ENCODE peak calls at places on chromosomes 12 and 14, in four cellular contexts. D, W, O and Z are unnamed samples.

GRCh38 chr12:93996321-93996720 is 152.1 kb upstream of the PLXNC1 start:
- DNase-seq in W (no peak), O (no peak), D (no peak), Z (no peak)

GRCh38 chr12:94570161-94570560 is 80.2 kb downstream of the TMCC3 start:
- DNase-seq in W (peak; percentile 59), O (peak; percentile 87), D (no peak), Z (peak; percentile 96)

GRCh38 chr12:47156167-47156736 is 76.5 kb upstream of the AMIGO2 start:
- DNase-seq in W (peak; percentile 14), O (peak; percentile 58), D (no peak), Z (no peak)

GRCh38 chr14:24312736-24313507 is 1.6 kb downstream of the LTB4R start:
- DNase-seq in W (no peak), O (peak; percentile 78), D (no peak), Z (no peak)

GRCh38 chr14:39847191-39847590 is 415.0 kb upstream of the FBXO33 start:
- DNase-seq in O (no peak), W (no peak), D (no peak), Z (no peak)

GRCh38 chr12:47087088-47087688 is 7.4 kb upstream of the AMIGO2 start:
- DNase-seq in W (no peak), O (peak; percentile 69), D (no peak), Z (no peak)

GRCh38 chr12:102939059-102939458 is 18.4 kb upstream of the ASCL1 start:
- DNase-seq in O (no peak), W (no peak), D (no peak), Z (no peak)

GRCh38 chr14:70803321-70804110 is 5.8 kb downstream of the MAP3K9 start:
- DNase-seq in W (no peak), D (no peak), O (no peak), Z (no peak)

GRCh38 chr12:92408072-92408900 is 262.6 kb upstream of the BTG1 start:
- DNase-seq in O (peak; percentile 50), W (peak; percentile 55), D (peak; percentile 77), Z (peak; percentile 39)

GRCh38 chr12:41967668-41968649 is 176.7 kb downstream of the GXYLT1 start:
- DNase-seq in W (no peak), D (peak; percentile 66), O (peak; percentile 17), Z (no peak)

GRCh38 chr12:54563787-54564186 is 14.4 kb downstream of the PDE1B start:
- DNase-seq in W (no peak), D (no peak), O (no peak), Z (no peak)

GRCh38 chr12:54569072-54569471 is 19.4 kb downstream of the PPP1R1A start:
- DNase-seq in D (no peak), O (no peak), W (no peak), Z (no peak)

GRCh38 chr12:54565658-54566552 is 16.5 kb downstream of the PDE1B start:
- DNase-seq in W (no peak), O (no peak), D (peak; percentile 79), Z (no peak)

GRCh38 chr12:54564768-54565167 is 15.4 kb downstream of the PDE1B start:
- DNase-seq in D (peak; percentile 86), W (no peak), O (no peak), Z (no peak)

GRCh38 chr12:54566792-54567191 is 17.4 kb downstream of the PDE1B start:
- DNase-seq in D (no peak), O (no peak), W (no peak), Z (no peak)
- TF ChIP-seq EZH2 in D (no peak), O (no peak), W (no peak), Z (no peak)

DNA sequence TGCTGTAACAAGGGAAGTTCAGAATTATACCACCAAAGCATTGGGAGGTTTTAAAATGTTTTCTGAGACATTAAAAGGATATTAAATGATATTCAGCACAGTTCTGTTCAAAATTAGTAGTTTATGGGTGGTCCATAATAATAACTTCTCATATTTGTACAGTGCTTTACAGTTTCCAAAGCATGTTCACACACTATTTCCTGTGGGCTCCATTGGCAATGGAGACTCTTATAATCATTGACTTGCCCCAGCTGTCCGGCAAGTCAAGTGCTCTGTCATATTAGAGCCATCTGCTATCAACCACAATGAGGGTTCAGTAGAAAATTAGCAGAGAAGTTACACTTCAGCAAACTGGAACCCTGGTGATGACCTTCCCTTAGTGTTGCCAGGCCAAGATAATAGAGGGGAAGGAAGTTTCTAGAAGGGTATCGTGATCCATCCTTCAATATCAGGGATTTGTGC is 526.6 kb upstream of the CCDC196 start:
- DNase-seq in W (no peak), O (no peak), D (no peak), Z (no peak)
- H3K4me3 ChIP-seq in W (no peak overlapping the region), O (no peak overlapping the region), D (no peak overlapping the region), Z (no peak overlapping the region)

GRCh38 chr12:53951577-53952334 is 2.9 kb upstream of the HOXC12 start:
- DNase-seq in O (no peak), D (peak; percentile 70), W (no peak), Z (no peak)
- TF ChIP-seq EZH2 in O (peak; percentile 89), D (peak; percentile 83), W (no peak), Z (no peak)

DNA sequence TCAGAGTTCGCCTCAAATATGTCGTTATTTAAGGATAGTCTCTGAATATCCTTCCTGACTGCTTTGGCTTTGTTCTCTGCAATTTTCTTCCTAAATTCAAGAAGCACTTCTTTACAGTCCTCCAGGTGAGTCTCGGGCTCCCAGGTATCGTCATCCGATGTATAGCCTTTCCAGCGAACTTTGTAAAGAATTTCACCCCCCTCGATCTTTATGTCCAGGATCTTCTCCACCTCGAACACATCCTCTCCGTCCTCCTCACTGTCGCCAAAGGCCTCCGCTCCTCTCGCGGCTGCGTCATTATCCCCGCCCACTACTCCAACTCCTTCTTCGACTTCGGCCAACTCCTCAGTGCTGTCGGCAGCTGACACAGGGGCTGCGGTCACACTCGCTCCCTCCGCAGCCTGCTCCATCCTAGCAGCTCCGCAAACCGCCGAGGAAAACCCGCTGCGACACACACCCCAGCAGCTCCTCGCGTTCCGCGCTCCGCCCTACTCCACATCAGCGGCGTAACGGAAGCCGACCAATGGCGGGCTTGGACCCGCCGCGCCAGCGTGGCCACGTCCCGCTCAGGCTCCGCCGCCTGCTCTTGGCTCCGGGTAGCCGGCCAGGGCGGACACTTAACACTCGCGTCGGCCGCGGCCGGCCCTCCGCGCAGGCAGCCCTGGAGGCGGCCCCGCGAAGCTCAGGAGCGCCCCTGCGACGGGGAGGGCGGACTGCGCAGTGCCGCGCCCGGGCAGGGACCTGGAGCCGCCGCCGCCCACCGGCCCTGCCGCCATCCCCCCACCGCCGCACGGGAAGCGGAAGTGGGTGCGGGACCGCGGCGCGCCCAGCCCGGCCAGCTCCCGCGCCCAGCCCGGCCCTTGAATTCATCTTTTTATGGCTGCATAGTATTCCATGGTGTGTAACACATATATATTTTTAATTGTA is 4.1 kb downstream of the CD163L1 start:
- DNase-seq in D (peak; percentile 88), O (peak; percentile 65), W (no peak), Z (peak; percentile 95)
- H3K4me3 ChIP-seq in D (peak overlapping the region; percentile 53), O (peak overlapping the region; percentile 40), W (peak overlapping the region; percentile 34), Z (peak overlapping the region; percentile 46)

GRCh38 chr14:36516719-36517241 is 3.3 kb downstream of the NKX2-1 start:
- DNase-seq in D (no peak), O (no peak), W (no peak), Z (no peak)

GRCh38 chr14:36517242-36518030 is 2.6 kb downstream of the NKX2-1 start:
- DNase-seq in W (no peak), D (peak; percentile 56), O (no peak), Z (no peak)

GRCh38 chr14:36519431-36520321 is at the start of gene NKX2-1:
- DNase-seq in W (no peak), D (peak; percentile 87), O (no peak), Z (no peak)

GRCh38 chr14:36518586-36519430 is 1.2 kb downstream of the NKX2-1 start:
- DNase-seq in O (no peak), D (peak; percentile 43), W (no peak), Z (no peak)

GRCh38 chr14:36518031-36518585 is 1.9 kb downstream of the NKX2-1 start:
- DNase-seq in O (no peak), W (no peak), D (peak; percentile 62), Z (no peak)
- TF ChIP-seq EZH2 in O (no peak), W (no peak), D (peak; percentile 88), Z (no peak)